ENCODE peak calls at places on chromosomes 16 and 17, in nine cellular contexts. Z is endodermal cell, D is cardiac muscle cell, G is DMS53, I is progenitor cell of endocrine pancreas, U is NCI-H1436 treated with DMSO at 0.1 percent for 48 hours, V is caudate nucleus, F is AG04449, M is WERI-Rb-1. W is an unnamed sample.

GRCh38 chr17:66855204-66855603 is 20.3 kb downstream of the CACNG5 start:
- DNase-seq in I (no peak), V (no peak), D (no peak), Z (peak), U (no peak), M (peak), F (no peak), G (peak), W (no peak)

GRCh38 chr17:47829870-47830269 is 1.5 kb downstream of the MRPL10 start:
- DNase-seq in M (no peak), G (no peak), V (no peak), U (no peak), I (no peak), Z (no peak), F (no peak), D (no peak), W (no peak)

GRCh38 chr17:20952183-20952582 is 90.6 kb downstream of the USP22 start:
- DNase-seq in M (no peak), Z (no peak), D (no peak), G (peak), U (no peak), I (no peak), F (no peak), V (no peak), W (no peak)

GRCh38 chr16:82643136-82643535 is 16.4 kb downstream of the CDH13 start:
- DNase-seq in I (no peak), Z (no peak), M (no peak), V (no peak), G (peak), D (no peak), F (no peak), U (no peak), W (no peak)

GRCh38 chr16:46772463-46772862 is 24.3 kb upstream of the MYLK3 start:
- DNase-seq in G (no peak), Z (no peak), I (no peak), V (no peak), M (no peak), U (no peak), F (no peak), D (no peak), W (no peak)

GRCh38 chr16:29124828-29125227 is 140.0 kb downstream of the LAT start:
- DNase-seq in U (no peak), I (no peak), D (no peak), M (no peak), F (no peak), V (no peak), G (no peak), Z (no peak), W (no peak)

GRCh38 chr17:77287432-77288068 is 146.8 kb downstream of the SEC14L1 start:
- DNase-seq in M (no peak), D (peak), V (no peak), I (no peak), U (no peak), G (peak), Z (peak), F (peak), W (no peak)

GRCh38 chr16:48194828-48195566 is 39.2 kb upstream of the ABCC12 start:
- DNase-seq in Z (no peak), F (peak), I (no peak), U (no peak), G (peak), D (no peak), M (peak), V (no peak), W (no peak)

GRCh38 chr16:9658586-9658985 is 523.6 kb downstream of the GRIN2A start:
- DNase-seq in G (no peak), V (no peak), D (no peak), M (no peak), I (no peak), F (no peak), Z (no peak), U (no peak), W (no peak)

GRCh38 chr16:67228034-67228785 is 1.3 kb downstream of the TMEM208 start:
- DNase-seq in V (no peak), D (no peak), U (no peak), Z (peak), G (no peak), M (no peak), F (no peak), I (no peak), W (no peak)

GRCh38 chr16:4688674-4689045 is 4.7 kb upstream of the NUDT16L1 start:
- DNase-seq in V (no peak), U (no peak), D (no peak), G (no peak), I (no peak), F (no peak), Z (no peak), M (no peak), W (no peak)

GRCh38 chr17:45020354-45021138 is 30.9 kb downstream of the DCAKD start:
- DNase-seq in Z (peak), F (no peak), D (no peak), V (no peak), U (no peak), G (peak), M (peak), I (no peak), W (peak)

GRCh38 chr16:86740817-86741799 is 162.8 kb downstream of the FOXL1 start:
- DNase-seq in I (peak), V (no peak), D (peak), F (no peak), U (no peak), M (peak), G (no peak), Z (peak), W (no peak)

GRCh38 chr17:65503557-65503956 is 57.9 kb downstream of the AXIN2 start:
- DNase-seq in F (no peak), G (no peak), U (no peak), M (no peak), V (no peak), D (no peak), Z (peak), I (no peak), W (no peak)

GRCh38 chr17:39143552-39144093 is 7.8 kb downstream of the PLXDC1 start:
- DNase-seq in V (no peak), F (no peak), M (no peak), D (no peak), I (no peak), U (no peak), G (no peak), Z (no peak), W (no peak)

GRCh38 chr17:36879027-36879426 is 58.2 kb upstream of the LHX1 start:
- DNase-seq in M (no peak), U (no peak), Z (no peak), F (no peak), D (no peak), I (no peak), G (no peak), V (peak), W (no peak)

GRCh38 chr17:42612013-42612412 is 2.5 kb downstream of the TUBG1 start:
- DNase-seq in U (no peak), F (no peak), I (no peak), Z (no peak), G (no peak), M (no peak), D (no peak), V (no peak), W (no peak)

GRCh38 chr16:80751167-80751566 is 53.2 kb downstream of the CDYL2 start:
- DNase-seq in V (no peak), F (peak), I (no peak), U (no peak), G (no peak), D (no peak), Z (no peak), M (no peak), W (no peak)

W was measured in NCI-H2227 treated with DMSO at 0.1 percent for 48 hours.